ENCODE peak calls at places on chromosomes 16 and 17, in six cellular contexts. U is T follicular helper cell; C is A673; X is neural crest cell; W is CD4-positive, alpha-beta T cell; O is tibial nerve. J is an unnamed sample.

GRCh38 chr17:1134634-1135324 is 45.0 kb downstream of the ABR start:
- DNase-seq in U (no peak), C (no peak), X (no peak), W (no peak), O (no peak), J (no peak)

GRCh38 chr16:1432388-1433262 is 1.7 kb downstream of the PERCC1 start:
- DNase-seq in U (no peak), C (no peak), X (no peak), W (no peak), O (no peak), J (no peak)

GRCh38 chr17:2749784-2750181 is 331 bp upstream of the CCDC92B start:
- DNase-seq in U (peak), C (peak), X (peak), W (peak), O (peak), J (peak)

GRCh38 chr17:17890773-17891759 is 54.3 kb upstream of the SREBF1 start:
- DNase-seq in U (peak), C (peak), X (peak), W (peak), O (no peak), J (peak)

GRCh38 chr16:84052071-84052622 is 9.6 kb upstream of the SLC38A8 start:
- DNase-seq in U (no peak), C (no peak), X (no peak), W (no peak), O (no peak), J (no peak)

GRCh38 chr17:17419621-17420020 is 57.2 kb upstream of the MED9 start:
- DNase-seq in U (no peak), C (no peak), X (no peak), W (no peak), O (no peak), J (no peak)

GRCh38 chr17:72609501-72609900 is 483.0 kb downstream of the SLC39A11 start:
- DNase-seq in U (no peak), C (no peak), X (no peak), W (no peak), O (no peak), J (no peak)

GRCh38 chr16:24950275-24950674 is 64.9 kb downstream of the ARHGAP17 start:
- DNase-seq in U (no peak), C (no peak), X (no peak), W (no peak), O (no peak), J (no peak)

GRCh38 chr17:56891751-56892150 is 22.1 kb downstream of the TRIM25 start:
- DNase-seq in U (peak), C (peak), X (no peak), W (peak), O (no peak), J (peak)

GRCh38 chr17:73166731-73167581 is 2.1 kb downstream of the SSTR2 start:
- DNase-seq in U (no peak), C (no peak), X (no peak), W (no peak), O (no peak), J (no peak)

GRCh38 chr17:81345211-81346089 is 49.8 kb upstream of the BAHCC1 start:
- DNase-seq in U (peak), C (peak), X (peak), W (no peak), O (peak), J (no peak)

GRCh38 chr17:7133424-7133823 is 18.8 kb upstream of the ASGR2 start:
- DNase-seq in U (no peak), C (peak), X (peak), W (peak), O (no peak), J (peak)

GRCh38 chr17:44940321-44940720 is 7.3 kb downstream of the KIF18B start:
- DNase-seq in U (no peak), C (no peak), X (no peak), W (no peak), O (no peak), J (no peak)

GRCh38 chr16:12002447-12003006 is 26.0 kb downstream of the SNX29 start:
- DNase-seq in U (no peak), C (peak), X (no peak), W (no peak), O (no peak), J (no peak)

GRCh38 chr17:2059837-2060658 is 5.1 kb downstream of the HIC1 start:
- DNase-seq in U (no peak), C (no peak), X (no peak), W (no peak), O (no peak), J (no peak)